ENCODE peak calls at places on chromosomes 4 and X, in ten cellular contexts. One of them, this sample, is unnamed.

GRCh38 chrX:25011589-25012432 is 4.0 kb downstream of the ARX start:
- DNase-seq in aorta: no peak
- DNase-seq in heart left ventricle: no peak
- DNase-seq in tibial artery: no peak
- DNase-seq in A673: no peak
- DNase-seq in H9: no peak
- DNase-seq in effector memory CD4-positive, alpha-beta T cell: no peak
- DNase-seq in body of pancreas: no peak
- DNase-seq in breast epithelium: no peak
- DNase-seq in ovary: peak; percentile 43
- DNase-seq in this sample: peak; percentile 71

GRCh38 chr4:130632731-130633604 is 1537.0 kb downstream of the C4orf33 start:
- DNase-seq in aorta: no peak
- DNase-seq in breast epithelium: no peak
- DNase-seq in effector memory CD4-positive, alpha-beta T cell: no peak
- DNase-seq in H9: no peak
- DNase-seq in A673: no peak
- DNase-seq in body of pancreas: no peak
- DNase-seq in heart left ventricle: no peak
- DNase-seq in tibial artery: no peak
- DNase-seq in ovary: no peak
- DNase-seq in this sample: no peak

GRCh38 chrX:74614193-74614909 is at the start of gene RLIM:
- DNase-seq in A673: peak; percentile 97
- DNase-seq in ovary: peak; percentile 94
- DNase-seq in heart left ventricle: peak; percentile 93
- DNase-seq in breast epithelium: peak; percentile 91
- DNase-seq in effector memory CD4-positive, alpha-beta T cell: peak; percentile 90
- DNase-seq in aorta: peak; percentile 96
- DNase-seq in H9: peak; percentile 94
- DNase-seq in body of pancreas: peak; percentile 96
- DNase-seq in tibial artery: peak; percentile 93
- DNase-seq in this sample: peak; percentile 95

GRCh38 chr4:119861731-119862130 is 204.9 kb downstream of the MAD2L1 start:
- DNase-seq in tibial artery: no peak
- DNase-seq in heart left ventricle: no peak
- DNase-seq in effector memory CD4-positive, alpha-beta T cell: no peak
- DNase-seq in A673: no peak
- DNase-seq in ovary: no peak
- DNase-seq in breast epithelium: no peak
- DNase-seq in aorta: no peak
- DNase-seq in body of pancreas: no peak
- DNase-seq in H9: no peak
- DNase-seq in this sample: no peak

GRCh38 chrX:9882669-9883446 is 84.3 kb upstream of the CLDN34 start:
- DNase-seq in body of pancreas: no peak
- DNase-seq in H9: no peak
- DNase-seq in A673: peak; percentile 41
- DNase-seq in breast epithelium: no peak
- DNase-seq in aorta: no peak
- DNase-seq in effector memory CD4-positive, alpha-beta T cell: no peak
- DNase-seq in ovary: no peak
- DNase-seq in heart left ventricle: no peak
- DNase-seq in tibial artery: no peak
- DNase-seq in this sample: no peak

GRCh38 chrX:56308726-56309125 is 76.6 kb downstream of the KLF8 start:
- DNase-seq in breast epithelium: no peak
- DNase-seq in effector memory CD4-positive, alpha-beta T cell: no peak
- DNase-seq in ovary: no peak
- DNase-seq in H9: no peak
- DNase-seq in aorta: no peak
- DNase-seq in A673: no peak
- DNase-seq in heart left ventricle: no peak
- DNase-seq in body of pancreas: no peak
- DNase-seq in tibial artery: no peak
- DNase-seq in this sample: no peak

GRCh38 chrX:132426695-132427281 is 62.0 kb downstream of the MBNL3 start:
- DNase-seq in breast epithelium: no peak
- DNase-seq in A673: no peak
- DNase-seq in heart left ventricle: no peak
- DNase-seq in tibial artery: no peak
- DNase-seq in body of pancreas: no peak
- DNase-seq in aorta: no peak
- DNase-seq in effector memory CD4-positive, alpha-beta T cell: no peak
- DNase-seq in ovary: no peak
- DNase-seq in H9: no peak
- DNase-seq in this sample: no peak

GRCh38 chrX:150615356-150615755 is 46.9 kb downstream of the MTM1 start:
- DNase-seq in tibial artery: no peak
- DNase-seq in ovary: no peak
- DNase-seq in body of pancreas: no peak
- DNase-seq in heart left ventricle: no peak
- DNase-seq in breast epithelium: no peak
- DNase-seq in effector memory CD4-positive, alpha-beta T cell: no peak
- DNase-seq in aorta: no peak
- DNase-seq in A673: no peak
- DNase-seq in H9: no peak
- DNase-seq in this sample: no peak

GRCh38 chr4:37922323-37922722 is 31.4 kb downstream of the TBC1D1 start:
- DNase-seq in A673: no peak
- DNase-seq in body of pancreas: peak; percentile 30
- DNase-seq in ovary: no peak
- DNase-seq in H9: no peak
- DNase-seq in breast epithelium: no peak
- DNase-seq in tibial artery: peak; percentile 24
- DNase-seq in effector memory CD4-positive, alpha-beta T cell: no peak
- DNase-seq in heart left ventricle: no peak
- DNase-seq in aorta: no peak
- DNase-seq in this sample: no peak

GRCh38 chr4:75666299-75666698 is 6.9 kb downstream of the G3BP2 start:
- DNase-seq in heart left ventricle: no peak
- DNase-seq in body of pancreas: no peak
- DNase-seq in aorta: no peak
- DNase-seq in A673: no peak
- DNase-seq in ovary: no peak
- DNase-seq in H9: no peak
- DNase-seq in effector memory CD4-positive, alpha-beta T cell: no peak
- DNase-seq in tibial artery: no peak
- DNase-seq in breast epithelium: no peak
- DNase-seq in this sample: no peak

GRCh38 chrX:11577603-11578002 is 88.1 kb downstream of the ARHGAP6 start:
- DNase-seq in breast epithelium: no peak
- DNase-seq in aorta: no peak
- DNase-seq in ovary: no peak
- DNase-seq in tibial artery: no peak
- DNase-seq in effector memory CD4-positive, alpha-beta T cell: no peak
- DNase-seq in H9: no peak
- DNase-seq in A673: no peak
- DNase-seq in body of pancreas: no peak
- DNase-seq in heart left ventricle: no peak
- DNase-seq in this sample: no peak

GRCh38 chrX:34656467-34656841 is 631 bp downstream of the TMEM47 start:
- DNase-seq in aorta: peak; percentile 51
- DNase-seq in A673: peak; percentile 37
- DNase-seq in tibial artery: peak; percentile 16
- DNase-seq in H9: peak; percentile 36
- DNase-seq in ovary: peak; percentile 23
- DNase-seq in body of pancreas: no peak
- DNase-seq in effector memory CD4-positive, alpha-beta T cell: no peak
- DNase-seq in heart left ventricle: peak; percentile 17
- DNase-seq in breast epithelium: no peak
- DNase-seq in this sample: peak; percentile 71

GRCh38 chrX:34658316-34658715 is 1.2 kb upstream of the TMEM47 start:
- DNase-seq in H9: no peak
- DNase-seq in effector memory CD4-positive, alpha-beta T cell: no peak
- DNase-seq in heart left ventricle: no peak
- DNase-seq in A673: no peak
- DNase-seq in breast epithelium: no peak
- DNase-seq in body of pancreas: no peak
- DNase-seq in tibial artery: no peak
- DNase-seq in ovary: no peak
- DNase-seq in aorta: no peak
- DNase-seq in this sample: no peak

GRCh38 chrX:34655496-34656258 is 1.4 kb downstream of the TMEM47 start:
- DNase-seq in body of pancreas: no peak
- DNase-seq in breast epithelium: no peak
- DNase-seq in heart left ventricle: no peak
- DNase-seq in H9: no peak
- DNase-seq in ovary: no peak
- DNase-seq in A673: peak; percentile 21
- DNase-seq in aorta: no peak
- DNase-seq in tibial artery: no peak
- DNase-seq in effector memory CD4-positive, alpha-beta T cell: no peak
- DNase-seq in this sample: peak; percentile 57

GRCh38 chrX:34656842-34657780 is at the start of gene TMEM47:
- DNase-seq in tibial artery: peak; percentile 51
- DNase-seq in effector memory CD4-positive, alpha-beta T cell: no peak
- DNase-seq in body of pancreas: peak; percentile 75
- DNase-seq in ovary: peak; percentile 73
- DNase-seq in aorta: peak; percentile 80
- DNase-seq in breast epithelium: peak; percentile 52
- DNase-seq in A673: peak; percentile 84
- DNase-seq in heart left ventricle: peak; percentile 78
- DNase-seq in H9: peak; percentile 97
- DNase-seq in this sample: peak; percentile 97

GRCh38 chrX:34659575-34659974 is 2.5 kb upstream of the TMEM47 start:
- DNase-seq in ovary: no peak
- DNase-seq in aorta: no peak
- DNase-seq in body of pancreas: no peak
- DNase-seq in effector memory CD4-positive, alpha-beta T cell: no peak
- DNase-seq in heart left ventricle: no peak
- DNase-seq in tibial artery: no peak
- DNase-seq in A673: no peak
- DNase-seq in H9: peak; percentile 53
- DNase-seq in breast epithelium: no peak
- DNase-seq in this sample: peak; percentile 64
- H3K4me1 ChIP-seq in ovary: no peaks in the 10 kb centered on the region
- H3K4me1 ChIP-seq in aorta: no peaks in the 10 kb centered on the region
- H3K4me1 ChIP-seq in body of pancreas: peaks cover 5% of the 10 kb centered on the region
- H3K4me1 ChIP-seq in effector memory CD4-positive, alpha-beta T cell: no peaks in the 10 kb centered on the region
- H3K4me1 ChIP-seq in heart left ventricle: no peaks in the 10 kb centered on the region
- H3K4me1 ChIP-seq in tibial artery: peaks cover 5% of the 10 kb centered on the region
- H3K4me1 ChIP-seq in A673: no peaks in the 10 kb centered on the region
- H3K4me1 ChIP-seq in H9: no peaks in the 10 kb centered on the region
- H3K4me1 ChIP-seq in breast epithelium: no peaks in the 10 kb centered on the region
- H3K4me1 ChIP-seq in this sample: no peaks in the 10 kb centered on the region

GRCh38 chr4:118741456-118741855 is 56.3 kb downstream of the METTL14 start:
- DNase-seq in body of pancreas: no peak
- DNase-seq in ovary: no peak
- DNase-seq in aorta: no peak
- DNase-seq in effector memory CD4-positive, alpha-beta T cell: no peak
- DNase-seq in H9: no peak
- DNase-seq in heart left ventricle: no peak
- DNase-seq in A673: no peak
- DNase-seq in tibial artery: no peak
- DNase-seq in breast epithelium: no peak
- DNase-seq in this sample: no peak

GRCh38 chr4:118742050-118742449 is 56.9 kb downstream of the METTL14 start:
- DNase-seq in ovary: no peak
- DNase-seq in breast epithelium: no peak
- DNase-seq in A673: no peak
- DNase-seq in effector memory CD4-positive, alpha-beta T cell: no peak
- DNase-seq in aorta: no peak
- DNase-seq in tibial artery: no peak
- DNase-seq in body of pancreas: no peak
- DNase-seq in H9: no peak
- DNase-seq in heart left ventricle: no peak
- DNase-seq in this sample: no peak

GRCh38 chr4:118746251-118746919 is 61.2 kb downstream of the METTL14 start:
- DNase-seq in ovary: no peak
- DNase-seq in body of pancreas: no peak
- DNase-seq in heart left ventricle: peak; percentile 55
- DNase-seq in effector memory CD4-positive, alpha-beta T cell: no peak
- DNase-seq in aorta: no peak
- DNase-seq in A673: no peak
- DNase-seq in H9: no peak
- DNase-seq in tibial artery: no peak
- DNase-seq in breast epithelium: no peak
- DNase-seq in this sample: no peak

GRCh38 chr4:118745357-118745756 is 60.2 kb downstream of the METTL14 start:
- DNase-seq in tibial artery: no peak
- DNase-seq in body of pancreas: no peak
- DNase-seq in effector memory CD4-positive, alpha-beta T cell: no peak
- DNase-seq in breast epithelium: no peak
- DNase-seq in aorta: no peak
- DNase-seq in ovary: no peak
- DNase-seq in A673: no peak
- DNase-seq in heart left ventricle: no peak
- DNase-seq in H9: no peak
- DNase-seq in this sample: no peak

GRCh38 chr4:118743867-118744266 is 58.7 kb downstream of the METTL14 start:
- DNase-seq in aorta: peak; percentile 67
- DNase-seq in breast epithelium: no peak
- DNase-seq in body of pancreas: no peak
- DNase-seq in H9: no peak
- DNase-seq in effector memory CD4-positive, alpha-beta T cell: no peak
- DNase-seq in ovary: no peak
- DNase-seq in heart left ventricle: no peak
- DNase-seq in tibial artery: peak; percentile 39
- DNase-seq in A673: no peak
- DNase-seq in this sample: no peak
- H3K4me1 ChIP-seq in aorta: peaks cover 2% of the 10 kb centered on the region
- H3K4me1 ChIP-seq in breast epithelium: peaks cover 7% of the 10 kb centered on the region
- H3K4me1 ChIP-seq in body of pancreas: no peaks in the 10 kb centered on the region
- H3K4me1 ChIP-seq in H9: no peaks in the 10 kb centered on the region
- H3K4me1 ChIP-seq in effector memory CD4-positive, alpha-beta T cell: no peaks in the 10 kb centered on the region
- H3K4me1 ChIP-seq in ovary: peaks cover 3% of the 10 kb centered on the region
- H3K4me1 ChIP-seq in heart left ventricle: peaks cover 34% of the 10 kb centered on the region
- H3K4me1 ChIP-seq in tibial artery: peaks cover 50% of the 10 kb centered on the region
- H3K4me1 ChIP-seq in A673: no peaks in the 10 kb centered on the region
- H3K4me1 ChIP-seq in this sample: no peaks in the 10 kb centered on the region

DNA sequence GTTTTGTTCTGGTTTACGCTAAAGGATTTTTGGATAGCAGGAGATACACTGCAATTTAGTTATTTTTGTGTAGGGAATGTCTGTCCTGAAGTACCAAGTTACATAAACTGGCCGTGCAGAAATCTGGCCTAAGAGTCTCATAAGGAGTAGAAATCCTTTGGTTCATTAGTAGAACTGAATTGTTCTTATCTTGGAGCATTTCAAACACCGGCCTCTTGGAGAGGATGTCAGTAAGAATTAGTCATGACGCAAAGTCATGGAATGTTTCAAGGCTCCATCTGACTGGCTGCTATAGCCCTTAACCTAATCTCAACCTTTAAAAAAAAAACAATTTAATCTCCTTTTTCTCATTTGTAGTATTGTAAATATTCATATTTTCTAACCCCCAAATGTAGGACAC is 15.2 kb downstream of the PDLIM3 start:
- DNase-seq in body of pancreas: no peak
- DNase-seq in H9: no peak
- DNase-seq in breast epithelium: no peak
- DNase-seq in effector memory CD4-positive, alpha-beta T cell: no peak
- DNase-seq in ovary: no peak
- DNase-seq in tibial artery: no peak
- DNase-seq in aorta: no peak
- DNase-seq in heart left ventricle: no peak
- DNase-seq in A673: no peak
- DNase-seq in this sample: no peak
- H3K4me1 ChIP-seq in body of pancreas: no peaks in the 10 kb centered on the region
- H3K4me1 ChIP-seq in H9: no peaks in the 10 kb centered on the region
- H3K4me1 ChIP-seq in breast epithelium: no peaks in the 10 kb centered on the region
- H3K4me1 ChIP-seq in effector memory CD4-positive, alpha-beta T cell: no peaks in the 10 kb centered on the region
- H3K4me1 ChIP-seq in ovary: peaks cover 3% of the 10 kb centered on the region
- H3K4me1 ChIP-seq in tibial artery: peaks cover 50% of the 10 kb centered on the region
- H3K4me1 ChIP-seq in aorta: peaks cover 6% of the 10 kb centered on the region
- H3K4me1 ChIP-seq in heart left ventricle: peaks cover 22% of the 10 kb centered on the region
- H3K4me1 ChIP-seq in A673: no peaks in the 10 kb centered on the region
- H3K4me1 ChIP-seq in this sample: no peaks in the 10 kb centered on the region

GRCh38 chr4:186703510-186703909 is 20.1 kb downstream of the FAT1 start:
- DNase-seq in H9: no peak
- DNase-seq in body of pancreas: no peak
- DNase-seq in breast epithelium: no peak
- DNase-seq in A673: no peak
- DNase-seq in ovary: no peak
- DNase-seq in tibial artery: no peak
- DNase-seq in aorta: no peak
- DNase-seq in effector memory CD4-positive, alpha-beta T cell: no peak
- DNase-seq in heart left ventricle: no peak
- DNase-seq in this sample: no peak
- H3K4me1 ChIP-seq in H9: peaks cover 9% of the 10 kb centered on the region
- H3K4me1 ChIP-seq in body of pancreas: peaks cover 48% of the 10 kb centered on the region
- H3K4me1 ChIP-seq in breast epithelium: peaks cover 10% of the 10 kb centered on the region
- H3K4me1 ChIP-seq in A673: peaks cover 49% of the 10 kb centered on the region
- H3K4me1 ChIP-seq in ovary: peaks cover 7% of the 10 kb centered on the region
- H3K4me1 ChIP-seq in tibial artery: peaks cover 77% of the 10 kb centered on the region
- H3K4me1 ChIP-seq in aorta: peaks cover 6% of the 10 kb centered on the region
- H3K4me1 ChIP-seq in effector memory CD4-positive, alpha-beta T cell: no peaks in the 10 kb centered on the region
- H3K4me1 ChIP-seq in heart left ventricle: peaks cover 61% of the 10 kb centered on the region
- H3K4me1 ChIP-seq in this sample: peaks cover 14% of the 10 kb centered on the region